ENCODE peak calls at places on chromosomes 6 and 20, in six cellular contexts. F, N, G, Q, U and L are unnamed samples.

GRCh38 chr20:15603978-15604377 is 969.3 kb downstream of the KIF16B start:
- DNase-seq in N (no peak), F (no peak), Q (no peak), G (no peak), U (no peak), L (no peak)

GRCh38 chr6:121884621-121885020 is 449.2 kb downstream of the GJA1 start:
- DNase-seq in U (no peak), G (no peak), Q (no peak), N (no peak), F (no peak), L (no peak)

GRCh38 chr6:100948381-100949133 is 67.4 kb upstream of the ASCC3 start:
- DNase-seq in Q (no peak), U (no peak), F (no peak), N (no peak), G (no peak), L (no peak)

GRCh38 chr6:37052027-37052628 is 46.7 kb downstream of the FGD2 start:
- DNase-seq in U (peak), Q (no peak), N (peak), G (peak), F (no peak), L (no peak)

GRCh38 chr6:36607782-36608386 is 13.7 kb downstream of the SRSF3 start:
- DNase-seq in N (no peak), F (no peak), G (no peak), U (no peak), Q (peak), L (no peak)

GRCh38 chr6:9464583-9464982 is 950.3 kb downstream of the TFAP2A start:
- DNase-seq in Q (no peak), N (no peak), U (no peak), G (no peak), F (no peak), L (no peak)

GRCh38 chr6:135188718-135189117 is 7.6 kb downstream of the MYB start:
- DNase-seq in N (no peak), F (no peak), G (no peak), U (no peak), Q (no peak), L (no peak)

GRCh38 chr6:44662461-44663121 is 275.1 kb downstream of the CDC5L start:
- DNase-seq in N (peak), U (no peak), Q (no peak), F (no peak), G (no peak), L (no peak)

GRCh38 chr6:29737707-29738630 is 14.7 kb downstream of the HLA-F start:
- DNase-seq in Q (peak), N (peak), U (peak), G (peak), F (peak), L (peak)

GRCh38 chr6:167285077-167285770 is 5.9 kb upstream of the UNC93A start:
- DNase-seq in G (no peak), Q (no peak), U (no peak), F (no peak), N (no peak), L (peak)

GRCh38 chr20:6122111-6122872 is 538 bp downstream of the FERMT1 start:
- DNase-seq in N (no peak), F (no peak), G (no peak), Q (peak), U (no peak), L (no peak)

GRCh38 chr6:33613146-33613793 is 7.9 kb upstream of the ITPR3 start:
- DNase-seq in G (no peak), U (no peak), Q (no peak), F (no peak), N (no peak), L (no peak)

GRCh38 chr6:137921823-137922222 is 54.8 kb downstream of the TNFAIP3 start:
- DNase-seq in G (peak), F (no peak), N (no peak), U (no peak), Q (no peak), L (no peak)

GRCh38 chr20:20009784-20010253 is 7.3 kb upstream of the NAA20 start:
- DNase-seq in N (peak), U (no peak), F (no peak), Q (no peak), G (no peak), L (no peak)

GRCh38 chr6:119566546-119567263 is 217.1 kb upstream of the MAN1A1 start:
- DNase-seq in Q (no peak), N (no peak), F (no peak), U (no peak), G (no peak), L (no peak)

GRCh38 chr6:28565823-28566526 is 40.3 kb downstream of the GPX5 start:
- DNase-seq in G (no peak), U (no peak), N (no peak), F (no peak), Q (no peak), L (no peak)

GRCh38 chr6:72111611-72112010 is 225.3 kb downstream of the RIMS1 start:
- DNase-seq in U (no peak), F (no peak), N (peak), G (no peak), Q (no peak), L (no peak)

GRCh38 chr6:143397229-143398222 is 53.0 kb downstream of the ADAT2 start:
- DNase-seq in G (peak), Q (peak), N (peak), U (peak), F (no peak), L (peak)

GRCh38 chr20:34582911-34583310 is 24.4 kb downstream of the MAP1LC3A start:
- DNase-seq in G (no peak), U (no peak), F (no peak), Q (no peak), N (no peak), L (no peak)

GRCh38 chr6:112117554-112117953 is 30.2 kb downstream of the FAM229B start:
- DNase-seq in Q (no peak), G (peak), N (no peak), U (peak), F (no peak), L (no peak)

GRCh38 chr6:15879372-15880261 is 216.8 kb upstream of the DTNBP1 start:
- DNase-seq in G (peak), Q (peak), U (peak), N (no peak), F (peak), L (no peak)

GRCh38 chr6:107657755-107658461 is 166.2 kb downstream of the SCML4 start:
- DNase-seq in G (peak), F (peak), Q (no peak), U (peak), N (no peak), L (no peak)